ENCODE peak calls at places on chromosomes 12 and 14, in six cellular contexts. One of them, this sample, is unnamed.

GRCh38 chr14:90893028-90893427 is 76.8 kb upstream of the TTC7B start:
- DNase-seq in neuronal stem cell: no peak
- DNase-seq in H9: no peak
- DNase-seq in astrocyte: no peak
- DNase-seq in IMR-90: no peak
- DNase-seq in neural progenitor cell: no peak
- DNase-seq in this sample: no peak

GRCh38 chr12:110600254-110600653 is 13.7 kb upstream of the TCTN1 start:
- DNase-seq in neuronal stem cell: no peak
- DNase-seq in H9: no peak
- DNase-seq in astrocyte: peak; percentile 41
- DNase-seq in IMR-90: peak; percentile 72
- DNase-seq in neural progenitor cell: no peak
- DNase-seq in this sample: no peak

GRCh38 chr12:132218915-132219314 is 74.7 kb downstream of the NOC4L start:
- DNase-seq in neuronal stem cell: peak; percentile 26
- DNase-seq in H9: peak; percentile 83
- DNase-seq in astrocyte: no peak
- DNase-seq in IMR-90: no peak
- DNase-seq in neural progenitor cell: peak; percentile 68
- DNase-seq in this sample: peak; percentile 16

GRCh38 chr14:75647650-75648049 is 13.0 kb downstream of the ERG28 start:
- DNase-seq in neuronal stem cell: no peak
- DNase-seq in H9: no peak
- DNase-seq in astrocyte: peak; percentile 24
- DNase-seq in IMR-90: peak; percentile 26
- DNase-seq in neural progenitor cell: no peak
- DNase-seq in this sample: no peak

GRCh38 chr12:4320287-4320858 is 640 bp upstream of the TIGAR start:
- DNase-seq in neuronal stem cell: peak; percentile 11
- DNase-seq in H9: no peak
- DNase-seq in astrocyte: no peak
- DNase-seq in IMR-90: no peak
- DNase-seq in neural progenitor cell: no peak
- DNase-seq in this sample: no peak

GRCh38 chr14:101183376-101184103 is 280.0 kb upstream of the RTL1 start:
- DNase-seq in neuronal stem cell: peak; percentile 65
- DNase-seq in H9: peak; percentile 85
- DNase-seq in astrocyte: no peak
- DNase-seq in IMR-90: no peak
- DNase-seq in neural progenitor cell: peak; percentile 86
- DNase-seq in this sample: peak; percentile 27

GRCh38 chr14:34693228-34693939 is 21.0 kb downstream of the CFL2 start:
- DNase-seq in neuronal stem cell: no peak
- DNase-seq in H9: peak; percentile 94
- DNase-seq in astrocyte: no peak
- DNase-seq in IMR-90: no peak
- DNase-seq in neural progenitor cell: peak; percentile 16
- DNase-seq in this sample: no peak

GRCh38 chr12:125069616-125070015 is 4.4 kb downstream of the AACS start:
- DNase-seq in neuronal stem cell: no peak
- DNase-seq in H9: no peak
- DNase-seq in astrocyte: no peak
- DNase-seq in IMR-90: no peak
- DNase-seq in neural progenitor cell: no peak
- DNase-seq in this sample: no peak

GRCh38 chr12:51592034-51592705 is 1.1 kb downstream of the SCN8A start:
- DNase-seq in neuronal stem cell: peak; percentile 6
- DNase-seq in H9: no peak
- DNase-seq in astrocyte: peak; percentile 81
- DNase-seq in IMR-90: peak; percentile 79
- DNase-seq in neural progenitor cell: peak; percentile 23
- DNase-seq in this sample: peak; percentile 25

GRCh38 chr14:92491782-92492181 is 21.8 kb upstream of the RIN3 start:
- DNase-seq in neuronal stem cell: no peak
- DNase-seq in H9: no peak
- DNase-seq in astrocyte: no peak
- DNase-seq in IMR-90: no peak
- DNase-seq in neural progenitor cell: no peak
- DNase-seq in this sample: no peak

GRCh38 chr12:51760231-51760630 is 88.3 kb downstream of the FIGNL2 start:
- DNase-seq in neuronal stem cell: no peak
- DNase-seq in H9: no peak
- DNase-seq in astrocyte: no peak
- DNase-seq in IMR-90: no peak
- DNase-seq in neural progenitor cell: no peak
- DNase-seq in this sample: no peak

GRCh38 chr12:93060666-93061413 is 131.7 kb upstream of the EEA1 start:
- DNase-seq in neuronal stem cell: no peak
- DNase-seq in H9: no peak
- DNase-seq in astrocyte: peak; percentile 32
- DNase-seq in IMR-90: peak; percentile 57
- DNase-seq in neural progenitor cell: no peak
- DNase-seq in this sample: no peak

GRCh38 chr12:69512820-69513219 is 42.6 kb downstream of the FRS2 start:
- DNase-seq in neuronal stem cell: no peak
- DNase-seq in H9: no peak
- DNase-seq in astrocyte: no peak
- DNase-seq in IMR-90: peak; percentile 77
- DNase-seq in neural progenitor cell: no peak
- DNase-seq in this sample: no peak

GRCh38 chr12:56995930-56996496 is 10.3 kb downstream of the ZBTB39 start:
- DNase-seq in neuronal stem cell: no peak
- DNase-seq in H9: no peak
- DNase-seq in astrocyte: no peak
- DNase-seq in IMR-90: no peak
- DNase-seq in neural progenitor cell: no peak
- DNase-seq in this sample: no peak

GRCh38 chr12:92554316-92554905 is 148.4 kb upstream of the PLEKHG7 start:
- DNase-seq in neuronal stem cell: no peak
- DNase-seq in H9: no peak
- DNase-seq in astrocyte: no peak
- DNase-seq in IMR-90: no peak
- DNase-seq in neural progenitor cell: no peak
- DNase-seq in this sample: no peak

GRCh38 chr12:132384916-132385315 is 55.5 kb upstream of the GALNT9 start:
- DNase-seq in neuronal stem cell: no peak
- DNase-seq in H9: no peak
- DNase-seq in astrocyte: no peak
- DNase-seq in IMR-90: no peak
- DNase-seq in neural progenitor cell: no peak
- DNase-seq in this sample: no peak

GRCh38 chr12:130796985-130797686 is 41.9 kb downstream of the STX2 start:
- DNase-seq in neuronal stem cell: no peak
- DNase-seq in H9: no peak
- DNase-seq in astrocyte: no peak
- DNase-seq in IMR-90: no peak
- DNase-seq in neural progenitor cell: no peak
- DNase-seq in this sample: no peak

GRCh38 chr14:95078841-95079240 is 78.5 kb downstream of the DICER1 start:
- DNase-seq in neuronal stem cell: no peak
- DNase-seq in H9: peak; percentile 57
- DNase-seq in astrocyte: no peak
- DNase-seq in IMR-90: no peak
- DNase-seq in neural progenitor cell: no peak
- DNase-seq in this sample: peak; percentile 48

GRCh38 chr12:5977556-5977955 is 32.5 kb upstream of the ANO2 start:
- DNase-seq in neuronal stem cell: no peak
- DNase-seq in H9: no peak
- DNase-seq in astrocyte: no peak
- DNase-seq in IMR-90: no peak
- DNase-seq in neural progenitor cell: no peak
- DNase-seq in this sample: no peak

GRCh38 chr12:27644446-27644845 is 51.8 kb upstream of the REP15 start:
- DNase-seq in neuronal stem cell: no peak
- DNase-seq in H9: no peak
- DNase-seq in astrocyte: peak; percentile 64
- DNase-seq in IMR-90: peak; percentile 60
- DNase-seq in neural progenitor cell: no peak
- DNase-seq in this sample: no peak

GRCh38 chr14:100060766-100061165 is 4.5 kb upstream of the EVL start:
- DNase-seq in neuronal stem cell: no peak
- DNase-seq in H9: no peak
- DNase-seq in astrocyte: no peak
- DNase-seq in IMR-90: no peak
- DNase-seq in neural progenitor cell: no peak
- DNase-seq in this sample: no peak

GRCh38 chr14:100056964-100057817 is 8.0 kb upstream of the EVL start:
- DNase-seq in neuronal stem cell: no peak
- DNase-seq in H9: no peak
- DNase-seq in astrocyte: no peak
- DNase-seq in IMR-90: peak; percentile 43
- DNase-seq in neural progenitor cell: no peak
- DNase-seq in this sample: no peak

GRCh38 chr14:100059433-100059781 is 5.8 kb upstream of the EVL start:
- DNase-seq in neuronal stem cell: no peak
- DNase-seq in H9: no peak
- DNase-seq in astrocyte: no peak
- DNase-seq in IMR-90: no peak
- DNase-seq in neural progenitor cell: no peak
- DNase-seq in this sample: no peak

GRCh38 chr14:100056431-100056830 is 8.8 kb upstream of the EVL start:
- DNase-seq in neuronal stem cell: no peak
- DNase-seq in H9: no peak
- DNase-seq in astrocyte: no peak
- DNase-seq in IMR-90: no peak
- DNase-seq in neural progenitor cell: no peak
- DNase-seq in this sample: no peak

DNA sequence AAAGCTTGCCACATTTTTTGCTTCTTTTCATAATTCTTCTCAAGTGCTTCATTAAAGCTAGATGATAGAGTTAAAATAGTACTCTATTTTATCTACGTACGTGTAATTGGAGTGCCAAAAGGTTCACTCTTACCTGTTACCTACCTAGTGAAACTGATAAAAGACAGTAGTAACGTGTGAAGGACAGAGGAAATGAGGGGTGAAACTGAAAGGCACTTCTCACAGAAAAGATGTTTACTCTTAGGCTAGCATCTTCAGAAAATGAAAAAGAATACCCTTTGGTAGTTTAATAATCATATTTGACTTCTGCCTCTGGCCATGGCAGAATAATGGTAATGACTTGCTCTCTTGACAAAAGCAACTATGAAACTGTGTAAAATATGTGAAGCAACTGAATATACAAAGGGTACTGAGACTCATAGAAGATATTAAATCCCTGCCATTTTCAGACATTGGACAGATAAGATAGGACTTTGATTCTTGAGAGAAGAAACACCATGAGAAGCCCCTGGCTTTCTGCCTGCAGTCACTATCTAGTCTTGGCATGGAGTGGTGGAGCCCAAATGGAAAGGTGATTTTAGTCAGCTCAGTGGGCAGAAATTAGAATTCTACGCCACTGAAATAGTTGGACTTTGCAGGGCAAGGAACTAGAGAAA is 6.3 kb upstream of the EVL start:
- DNase-seq in neuronal stem cell: no peak
- DNase-seq in H9: no peak
- DNase-seq in astrocyte: no peak
- DNase-seq in IMR-90: no peak
- DNase-seq in neural progenitor cell: no peak
- DNase-seq in this sample: no peak
- H3K9ac ChIP-seq in neuronal stem cell: no peak overlapping the region
- H3K9ac ChIP-seq in H9: no peak overlapping the region
- H3K9ac ChIP-seq in astrocyte: no peak overlapping the region
- H3K9ac ChIP-seq in IMR-90: no peak overlapping the region
- H3K9ac ChIP-seq in neural progenitor cell: no peak overlapping the region
- H3K9ac ChIP-seq in this sample: no peak overlapping the region

GRCh38 chr12:128382946-128383739 is 116.2 kb downstream of the TMEM132C start:
- DNase-seq in neuronal stem cell: peak; percentile 79
- DNase-seq in H9: no peak
- DNase-seq in astrocyte: no peak
- DNase-seq in IMR-90: no peak
- DNase-seq in neural progenitor cell: peak; percentile 94
- DNase-seq in this sample: peak; percentile 68
- H3K27me3 ChIP-seq in neuronal stem cell: no peaks in the 10 kb centered on the region
- H3K27me3 ChIP-seq in H9: no peaks in the 10 kb centered on the region
- H3K27me3 ChIP-seq in astrocyte: no peaks in the 10 kb centered on the region
- H3K27me3 ChIP-seq in IMR-90: no peaks in the 10 kb centered on the region
- H3K27me3 ChIP-seq in neural progenitor cell: peaks cover 79% of the 10 kb centered on the region
- H3K27me3 ChIP-seq in this sample: peaks cover 2% of the 10 kb centered on the region

GRCh38 chr14:45073480-45073879 is 10.4 kb upstream of the PRPF39 start:
- DNase-seq in neuronal stem cell: no peak
- DNase-seq in H9: no peak
- DNase-seq in astrocyte: no peak
- DNase-seq in IMR-90: no peak
- DNase-seq in neural progenitor cell: no peak
- DNase-seq in this sample: no peak
- H3K4me1 ChIP-seq in neuronal stem cell: no peaks in the 10 kb centered on the region
- H3K4me1 ChIP-seq in H9: no peaks in the 10 kb centered on the region
- H3K4me1 ChIP-seq in astrocyte: no peaks in the 10 kb centered on the region
- H3K4me1 ChIP-seq in IMR-90: no peaks in the 10 kb centered on the region
- H3K4me1 ChIP-seq in neural progenitor cell: no peaks in the 10 kb centered on the region
- H3K4me1 ChIP-seq in this sample: no peaks in the 10 kb centered on the region

GRCh38 chr14:56807586-56808168 is 2.6 kb downstream of the OTX2 start:
- DNase-seq in neuronal stem cell: no peak
- DNase-seq in H9: no peak
- DNase-seq in astrocyte: no peak
- DNase-seq in IMR-90: no peak
- DNase-seq in neural progenitor cell: peak; percentile 48
- DNase-seq in this sample: no peak

GRCh38 chr14:56805992-56806737 is 4.1 kb downstream of the OTX2 start:
- DNase-seq in neuronal stem cell: no peak
- DNase-seq in H9: no peak
- DNase-seq in astrocyte: no peak
- DNase-seq in IMR-90: no peak
- DNase-seq in neural progenitor cell: peak; percentile 58
- DNase-seq in this sample: no peak

GRCh38 chr14:56803816-56804535 is 6.3 kb downstream of the OTX2 start:
- DNase-seq in neuronal stem cell: no peak
- DNase-seq in H9: no peak
- DNase-seq in astrocyte: no peak
- DNase-seq in IMR-90: no peak
- DNase-seq in neural progenitor cell: no peak
- DNase-seq in this sample: no peak

GRCh38 chr14:56808314-56809201 is 1.7 kb downstream of the OTX2 start:
- DNase-seq in neuronal stem cell: no peak
- DNase-seq in H9: peak; percentile 55
- DNase-seq in astrocyte: no peak
- DNase-seq in IMR-90: no peak
- DNase-seq in neural progenitor cell: peak; percentile 57
- DNase-seq in this sample: no peak

DNA sequence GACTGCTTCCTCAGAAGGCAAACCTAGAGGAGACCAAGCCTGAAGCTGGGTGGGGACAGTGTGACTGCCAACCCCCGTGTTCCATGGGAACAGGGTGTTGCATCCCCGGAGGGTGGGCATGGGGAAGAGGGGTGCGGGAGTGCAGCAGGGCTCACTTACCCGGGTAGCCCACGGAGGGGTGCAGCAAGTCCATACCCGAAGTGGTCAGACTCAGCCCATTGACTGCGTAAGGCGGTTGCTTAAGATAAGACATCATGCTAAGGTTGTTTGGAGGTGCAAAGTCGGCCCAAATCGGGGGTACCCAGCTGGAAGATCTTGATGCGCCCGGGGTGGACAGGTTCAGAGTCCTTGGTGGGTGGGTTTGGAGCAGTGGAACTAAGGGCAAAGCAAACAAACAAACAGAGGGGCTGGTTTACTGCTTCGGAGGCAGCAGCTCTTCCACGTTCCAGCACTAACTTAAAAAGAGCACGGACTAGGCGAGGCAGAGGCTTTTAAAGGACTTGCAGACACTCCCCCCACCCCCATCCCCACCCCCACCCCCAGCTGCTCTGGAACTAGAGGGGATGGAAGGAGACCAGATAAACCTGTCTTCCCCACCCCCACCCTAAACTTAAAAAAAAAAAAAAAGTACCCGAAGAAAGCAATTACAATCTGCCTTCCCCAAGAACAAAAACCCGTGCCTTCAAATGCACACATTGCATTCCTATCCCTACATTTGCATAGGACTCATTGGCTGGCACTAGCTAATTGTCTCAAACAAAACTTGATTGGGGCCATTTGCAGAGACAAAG is 4.9 kb downstream of the OTX2 start:
- DNase-seq in neuronal stem cell: no peak
- DNase-seq in H9: peak; percentile 86
- DNase-seq in astrocyte: no peak
- DNase-seq in IMR-90: no peak
- DNase-seq in neural progenitor cell: peak; percentile 86
- DNase-seq in this sample: peak; percentile 89
- H3K9ac ChIP-seq in neuronal stem cell: peak overlapping the region; percentile 97
- H3K9ac ChIP-seq in H9: peak overlapping the region; percentile 65
- H3K9ac ChIP-seq in astrocyte: no peak overlapping the region
- H3K9ac ChIP-seq in IMR-90: no peak overlapping the region
- H3K9ac ChIP-seq in neural progenitor cell: peak overlapping the region; percentile 74
- H3K9ac ChIP-seq in this sample: peak overlapping the region; percentile 86